ENCODE peak calls at places on chromosomes 6 and 20, in eight cellular contexts. F is astrocyte; B is fibroblast of lung; D is hepatocyte; H is lower lobe of right lung; X is naive thymus-derived CD4-positive, alpha-beta T cell; R is neural progenitor cell; M is pancreas. G is an unnamed sample.

GRCh38 chr6:13709698-13710551 is 1.7 kb downstream of the RANBP9 start:
- DNase-seq in B (peak; percentile 62), H (no peak), F (peak; percentile 47), X (no peak), R (peak; percentile 40), M (no peak), D (peak; percentile 36), G (no peak)

GRCh38 chr6:125307150-125307838 is 5.5 kb upstream of the HDDC2 start:
- DNase-seq in X (no peak), B (no peak), R (no peak), M (no peak), H (no peak), D (peak; percentile 69), F (no peak), G (peak; percentile 56)

GRCh38 chr6:95325858-95326257 is 251.5 kb upstream of the MANEA start:
- DNase-seq in B (peak; percentile 13), F (peak; percentile 49), D (no peak), X (no peak), R (no peak), M (no peak), H (no peak), G (no peak)

GRCh38 chr6:130969807-130970491 is 93.1 kb downstream of the EPB41L2 start:
- DNase-seq in H (no peak), M (no peak), R (peak; percentile 7), F (no peak), X (no peak), D (no peak), B (peak; percentile 85), G (no peak)

GRCh38 chr20:19172637-19173036 is 39.8 kb upstream of the SLC24A3 start:
- DNase-seq in M (no peak), X (no peak), F (no peak), D (no peak), H (no peak), B (no peak), R (no peak), G (no peak)

GRCh38 chr6:129517288-129517687 is 192.7 kb downstream of the ARHGAP18 start:
- DNase-seq in X (no peak), R (no peak), H (no peak), D (no peak), M (no peak), F (no peak), B (peak; percentile 51), G (no peak)

GRCh38 chr6:85472744-85473143 is 22.9 kb downstream of the NT5E start:
- DNase-seq in H (no peak), R (no peak), F (no peak), X (no peak), B (no peak), M (no peak), D (no peak), G (peak; percentile 89)

GRCh38 chr20:9660236-9660868 is 146.0 kb downstream of the LAMP5 start:
- DNase-seq in B (peak; percentile 18), H (no peak), X (no peak), M (no peak), R (peak; percentile 73), F (peak; percentile 1), D (peak; percentile 46), G (peak; percentile 29)

GRCh38 chr20:50304883-50305635 is 114.4 kb downstream of the CEBPB start:
- DNase-seq in H (peak; percentile 69), D (peak; percentile 83), B (peak; percentile 99), M (peak; percentile 65), X (no peak), F (peak; percentile 94), R (no peak), G (peak; percentile 56)

GRCh38 chr20:3093861-3094361 is 9.4 kb upstream of the AVP start:
- DNase-seq in M (no peak), X (peak; percentile 87), D (no peak), B (no peak), F (no peak), H (no peak), R (no peak), G (no peak)

DNA sequence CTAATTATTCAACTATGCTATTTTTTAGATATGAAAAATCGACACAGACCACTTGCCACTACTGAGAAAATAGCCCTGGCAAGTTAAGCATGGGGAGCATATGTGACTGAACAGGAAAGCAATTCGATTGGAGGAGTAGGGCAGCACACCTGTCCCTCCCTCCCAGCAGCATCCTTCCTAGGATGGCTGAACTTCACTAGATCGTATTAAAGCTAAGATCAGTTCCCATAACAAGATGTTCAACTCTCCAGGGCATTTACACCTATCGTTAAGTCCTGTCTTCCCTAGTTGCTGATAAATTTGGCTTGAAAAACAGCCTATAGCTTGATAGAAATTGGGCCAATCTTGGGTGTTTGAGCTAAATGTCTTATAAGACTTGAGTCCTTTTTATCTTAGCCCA is 7.0 kb downstream of the PPP1R10 start:
- DNase-seq in F (no peak), D (no peak), X (no peak), M (no peak), B (no peak), H (no peak), R (no peak), G (no peak)
- H3K36me3 ChIP-seq in F (peaks cover 41% of the 10 kb centered on the region), D (no peaks in the 10 kb centered on the region), X (peaks cover 26% of the 10 kb centered on the region), M (peaks cover 14% of the 10 kb centered on the region), B (peaks cover 14% of the 10 kb centered on the region), H (peaks cover 48% of the 10 kb centered on the region), R (peaks cover 28% of the 10 kb centered on the region), G (peaks cover 29% of the 10 kb centered on the region)

GRCh38 chr6:148529010-148529409 is 186.4 kb downstream of the SASH1 start:
- DNase-seq in M (no peak), H (no peak), F (no peak), D (no peak), B (no peak), R (no peak), X (no peak), G (no peak)

GRCh38 chr6:148532698-148533097 is 190.1 kb downstream of the SASH1 start:
- DNase-seq in M (no peak), H (no peak), X (no peak), D (no peak), F (no peak), B (no peak), R (no peak), G (no peak)

GRCh38 chr6:148530976-148531375 is 188.3 kb downstream of the SASH1 start:
- DNase-seq in M (no peak), B (no peak), D (no peak), F (peak; percentile 71), R (no peak), H (no peak), X (no peak), G (no peak)

GRCh38 chr6:148528292-148528691 is 185.7 kb downstream of the SASH1 start:
- DNase-seq in D (no peak), R (peak; percentile 42), X (no peak), H (no peak), B (peak; percentile 41), F (no peak), M (no peak), G (no peak)

DNA sequence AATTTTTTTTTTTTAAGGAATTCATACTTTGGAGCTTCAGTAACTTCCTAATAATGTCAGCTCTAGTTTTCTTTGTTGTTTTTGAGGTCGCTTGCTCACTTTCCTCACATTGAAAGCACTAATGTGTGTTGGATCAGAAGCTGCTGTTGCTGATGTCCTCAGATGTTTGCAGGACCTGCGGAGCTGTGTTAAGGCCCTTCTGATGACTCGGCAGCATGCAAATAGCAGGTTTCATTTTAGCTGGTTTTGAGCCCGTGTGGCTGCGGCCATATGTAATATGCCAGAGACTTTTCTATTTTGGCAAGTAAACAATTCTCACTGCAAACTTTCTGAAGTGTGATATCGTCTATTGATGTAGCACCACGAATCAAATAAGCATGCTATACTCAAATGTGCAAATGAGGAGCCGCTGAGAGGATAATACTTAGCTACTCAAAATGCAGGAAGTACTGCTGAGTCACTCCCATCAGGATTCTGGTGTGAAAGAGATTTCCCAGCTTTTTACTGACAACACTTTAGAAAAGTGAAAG is 187.8 kb downstream of the SASH1 start:
- DNase-seq in R (no peak), B (peak; percentile 95), F (peak; percentile 95), H (no peak), D (peak; percentile 22), X (no peak), M (no peak), G (no peak)
- H3K36me3 ChIP-seq in R (no peaks in the 10 kb centered on the region), B (peaks cover 22% of the 10 kb centered on the region), F (peaks cover 24% of the 10 kb centered on the region), H (peaks cover 90% of the 10 kb centered on the region), D (no peaks in the 10 kb centered on the region), X (no peaks in the 10 kb centered on the region), M (no peaks in the 10 kb centered on the region), G (peaks cover 29% of the 10 kb centered on the region)

GRCh38 chr20:37940161-37940560 is 37.2 kb downstream of the VSTM2L start:
- DNase-seq in M (no peak), F (no peak), H (no peak), R (no peak), X (no peak), D (no peak), B (no peak), G (no peak)

GRCh38 chr20:37938954-37939353 is 36.0 kb downstream of the VSTM2L start:
- DNase-seq in R (no peak), D (no peak), X (no peak), F (no peak), M (no peak), B (no peak), H (no peak), G (no peak)

GRCh38 chr20:37938181-37938775 is 35.4 kb downstream of the VSTM2L start:
- DNase-seq in R (no peak), F (no peak), B (no peak), H (no peak), D (no peak), X (no peak), M (no peak), G (no peak)

GRCh38 chr20:37941332-37941731 is 38.4 kb downstream of the VSTM2L start:
- DNase-seq in B (no peak), F (no peak), R (peak; percentile 38), X (no peak), H (no peak), D (no peak), M (no peak), G (no peak)

GRCh38 chr20:37939701-37940151 is 36.8 kb downstream of the VSTM2L start:
- DNase-seq in H (no peak), D (no peak), B (no peak), X (no peak), M (no peak), R (no peak), F (no peak), G (no peak)
- H3K36me3 ChIP-seq in H (no peaks in the 10 kb centered on the region), D (no peaks in the 10 kb centered on the region), B (no peaks in the 10 kb centered on the region), X (no peaks in the 10 kb centered on the region), M (no peaks in the 10 kb centered on the region), R (no peaks in the 10 kb centered on the region), F (no peaks in the 10 kb centered on the region), G (no peaks in the 10 kb centered on the region)

GRCh38 chr20:5569021-5569420 is 181.2 kb upstream of the SHLD1 start:
- DNase-seq in X (peak; percentile 56), R (no peak), B (peak; percentile 69), D (peak; percentile 60), H (no peak), M (no peak), F (peak; percentile 4), G (peak; percentile 79)

GRCh38 chr20:5567644-5568043 is 182.6 kb upstream of the SHLD1 start:
- DNase-seq in X (no peak), M (no peak), H (no peak), D (no peak), B (no peak), R (no peak), F (no peak), G (no peak)

GRCh38 chr20:5570442-5570841 is 179.8 kb upstream of the SHLD1 start:
- DNase-seq in H (no peak), B (no peak), X (peak; percentile 28), M (no peak), F (no peak), D (no peak), R (no peak), G (no peak)

DNA sequence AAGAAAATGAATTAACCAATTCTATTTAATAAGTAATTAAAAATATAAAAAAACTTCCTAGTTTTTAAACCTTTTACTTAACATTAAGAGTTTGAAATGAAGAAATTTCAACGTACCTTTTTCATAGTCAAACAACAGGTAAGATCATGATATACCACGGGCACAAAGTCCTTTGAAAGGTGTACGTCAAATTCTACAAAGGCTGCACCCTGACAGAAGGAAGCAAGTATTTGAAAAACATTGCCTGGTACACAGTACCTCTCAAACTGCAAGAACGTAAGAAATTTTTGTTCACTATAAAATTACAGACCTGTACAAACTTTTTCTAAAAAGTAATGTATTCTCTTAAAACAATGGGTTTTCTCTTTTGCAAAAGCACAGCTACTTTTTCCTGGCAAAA is 180.2 kb upstream of the SHLD1 start:
- DNase-seq in H (no peak), R (no peak), D (no peak), M (no peak), F (no peak), X (peak; percentile 52), B (no peak), G (no peak)
- H3K36me3 ChIP-seq in H (peaks cover 99% of the 10 kb centered on the region), R (peaks cover 9% of the 10 kb centered on the region), D (no peaks in the 10 kb centered on the region), M (no peaks in the 10 kb centered on the region), F (peaks cover 31% of the 10 kb centered on the region), X (peaks cover 20% of the 10 kb centered on the region), B (peaks cover 5% of the 10 kb centered on the region), G (peaks cover 20% of the 10 kb centered on the region)